ENCODE peak calls at places on chromosomes 1 and 21, in eight cellular contexts. G, P, Y, W, S, I, N and K are unnamed samples.

GRCh38 chr1:7579016-7579415 is 192.1 kb upstream of the VAMP3 start:
- DNase-seq in I (peak), S (no peak), P (no peak), W (no peak), N (no peak), G (no peak), Y (no peak), K (no peak)

GRCh38 chr1:12112711-12113161 is 49.6 kb downstream of the TNFRSF8 start:
- DNase-seq in S (no peak), I (no peak), Y (peak), G (no peak), P (no peak), W (no peak), N (no peak), K (no peak)

GRCh38 chr21:39182484-39183271 is 573 bp downstream of the PSMG1 start:
- DNase-seq in N (no peak), G (peak), I (no peak), Y (no peak), W (no peak), S (peak), P (no peak), K (no peak)

GRCh38 chr1:15418811-15419515 is 9.3 kb downstream of the EFHD2 start:
- DNase-seq in S (peak), Y (no peak), N (no peak), G (no peak), I (no peak), W (no peak), P (no peak), K (no peak)

GRCh38 chr1:207868769-207869721 is 41.9 kb downstream of the CD34 start:
- DNase-seq in G (peak), S (peak), W (no peak), I (peak), P (peak), Y (peak), N (no peak), K (no peak)

GRCh38 chr1:44810101-44810761 is 1.9 kb downstream of the BTBD19 start:
- DNase-seq in S (no peak), G (no peak), I (peak), Y (no peak), W (peak), N (no peak), P (peak), K (no peak)

GRCh38 chr1:203085528-203086406 is at the start of gene MYOG:
- DNase-seq in G (no peak), S (no peak), P (peak), Y (no peak), N (no peak), W (no peak), I (peak), K (no peak)

GRCh38 chr1:235918032-235918431 is 51.3 kb upstream of the LYST start:
- DNase-seq in W (no peak), I (no peak), Y (no peak), G (no peak), S (no peak), N (no peak), P (no peak), K (no peak)

GRCh38 chr1:247857069-247857985 is at the start of gene TRIM58:
- DNase-seq in P (peak), Y (no peak), S (peak), G (no peak), I (no peak), W (no peak), N (no peak), K (no peak)

GRCh38 chr1:154627247-154628121 is 19.5 kb upstream of the ADAR start:
- DNase-seq in G (peak), N (no peak), S (peak), W (no peak), P (peak), Y (peak), I (peak), K (peak)
- TF ChIP-seq CTCF in G (no peak), N (no peak), S (no peak), W (no peak), P (no peak), Y (no peak), I (no peak), K (no peak)

DNA sequence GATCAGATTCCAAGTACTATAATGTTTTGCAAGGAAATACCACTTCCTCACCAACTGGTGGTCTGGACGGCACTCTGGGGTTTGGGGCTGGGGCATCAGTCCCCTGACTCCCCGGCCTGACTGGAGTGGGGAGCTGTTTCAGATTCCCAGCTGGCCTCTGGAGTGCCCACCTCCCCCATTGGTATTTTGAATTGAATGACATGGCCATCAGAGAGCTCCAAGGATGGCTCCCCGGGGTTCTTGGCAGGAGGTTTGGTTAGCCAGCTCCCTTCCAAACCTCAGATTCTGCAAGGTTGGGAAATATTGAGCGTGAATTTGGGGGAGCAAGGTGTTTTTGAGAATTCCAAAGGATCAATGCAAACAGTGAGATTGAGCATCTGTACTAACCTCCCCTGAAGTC is 2.2 kb upstream of the INAVA start:
- DNase-seq in S (no peak), I (no peak), G (no peak), Y (no peak), P (no peak), W (no peak), N (no peak), K (no peak)
- H3K4me3 ChIP-seq in S (no peak), I (no peak), G (no peak), Y (no peak), P (no peak), W (peak), N (no peak), K (no peak)

GRCh38 chr1:94490556-94490955 is 51.0 kb downstream of the F3 start:
- DNase-seq in P (no peak), Y (no peak), N (no peak), I (no peak), W (no peak), G (no peak), S (no peak), K (no peak)
- TF ChIP-seq CTCF in P (no peak), Y (no peak), N (no peak), I (no peak), W (no peak), G (no peak), S (no peak), K (no peak)

DNA sequence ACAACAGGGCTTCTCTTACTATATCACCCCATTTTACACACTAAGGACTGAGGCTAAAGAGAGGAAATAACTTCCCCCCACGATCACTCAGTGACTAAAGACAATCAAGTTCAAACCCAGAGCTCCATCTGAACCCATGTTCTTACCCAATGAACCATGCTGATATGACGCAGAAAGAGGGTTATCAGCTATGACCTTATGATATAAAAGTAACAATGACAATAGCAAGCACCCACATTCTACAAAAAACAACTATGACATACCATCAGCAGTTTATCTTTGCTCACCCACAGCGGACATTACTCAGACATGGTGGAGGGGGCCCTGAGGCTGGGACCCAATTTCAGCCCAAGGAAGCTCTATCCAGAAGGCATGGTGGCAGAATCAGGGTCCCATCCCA is 75.7 kb downstream of the PTPN14 start:
- DNase-seq in S (no peak), W (no peak), G (no peak), N (no peak), Y (no peak), P (no peak), I (no peak), K (no peak)
- H3K4me3 ChIP-seq in S (no peak), W (no peak), G (no peak), N (no peak), Y (no peak), P (no peak), I (no peak), K (no peak)